ENCODE peak calls at places on chromosomes 4 and X, in seven cellular contexts. N is heart right ventricle; F is NCI-H510A treated with DMSO at 0.1 percent for 48 hours; G is ureter; I is activated naive CD4-positive, alpha-beta T cell treated with anti-CD3 and anti-CD28 coated beads, Interleukin-2, amount 50 U/mL, for 72 hours; J is neural progenitor cell; X is GM23248. S is an unnamed sample.

GRCh38 chr4:18042012-18042411 is 20.5 kb upstream of the LCORL start:
- DNase-seq in F (no peak), X (no peak), N (no peak), G (no peak), J (no peak), I (no peak), S (no peak)

GRCh38 chr4:89324671-89325070 is 17.1 kb upstream of the GPRIN3 start:
- DNase-seq in X (peak; percentile 76), N (peak; percentile 26), I (no peak), F (no peak), J (no peak), G (no peak), S (peak; percentile 22)

GRCh38 chr4:175810360-175810759 is 1.7 kb downstream of the GPM6A start:
- DNase-seq in F (no peak), J (no peak), X (no peak), G (no peak), I (no peak), N (no peak), S (no peak)

GRCh38 chr4:75512336-75513211 is 1.6 kb downstream of the RCHY1 start:
- DNase-seq in F (no peak), J (peak; percentile 6), G (no peak), N (no peak), I (no peak), X (peak; percentile 63), S (no peak)

GRCh38 chr4:145829629-145830395 is 108.8 kb downstream of the ZNF827 start:
- DNase-seq in G (no peak), I (no peak), X (peak; percentile 47), N (no peak), F (no peak), J (no peak), S (no peak)

GRCh38 chr4:184408021-184408710 is 66.2 kb downstream of the IRF2 start:
- DNase-seq in X (peak; percentile 85), F (no peak), N (no peak), I (no peak), J (peak; percentile 62), G (no peak), S (no peak)

GRCh38 chrX:74924449-74925209 is 623 bp downstream of the NEXMIF start:
- DNase-seq in I (peak; percentile 35), J (peak; percentile 52), F (peak; percentile 72), N (peak; percentile 3), G (no peak), X (peak; percentile 12), S (peak; percentile 48)

GRCh38 chr4:186657766-186658165 is 65.9 kb downstream of the FAT1 start:
- DNase-seq in G (no peak), X (peak; percentile 17), N (no peak), J (peak; percentile 42), F (no peak), I (no peak), S (no peak)

GRCh38 chr4:106034205-106034604 is 138.9 kb downstream of the NPNT start:
- DNase-seq in J (no peak), I (no peak), F (no peak), G (no peak), X (peak; percentile 56), N (no peak), S (no peak)

GRCh38 chr4:146442801-146443200 is 78.9 kb downstream of the SLC10A7 start:
- DNase-seq in N (no peak), I (no peak), J (no peak), X (peak; percentile 82), F (no peak), G (no peak), S (no peak)

GRCh38 chr4:76977731-76978350 is 28.3 kb downstream of the SEPTIN11 start:
- DNase-seq in G (no peak), F (no peak), J (no peak), N (no peak), X (peak; percentile 79), I (no peak), S (no peak)

GRCh38 chrX:135489542-135489941 is 30.9 kb upstream of the INTS6L start:
- DNase-seq in J (no peak), I (no peak), F (no peak), G (no peak), N (no peak), X (no peak), S (no peak)